ENCODE peak calls at places on chromosomes 6 and 20, in five cellular contexts. E is AG04450; Y is activated CD4-positive, alpha-beta T cell treated with anti-CD3 and anti-CD28 coated beads, Interleukin-2, amount 50 U/mL, for 1 hour; A is fibroblast of lung; U is NCI-H2081. O is an unnamed sample.

GRCh38 chr6:11144393-11144829 is 32.9 kb upstream of the ERVFRD-1 start:
- DNase-seq in E (peak), Y (peak), A (peak), U (peak), O (peak)

GRCh38 chr20:10134176-10134575 is 84.5 kb upstream of the SNAP25 start:
- DNase-seq in E (no peak), Y (no peak), A (no peak), U (no peak), O (no peak)

GRCh38 chr6:154480144-154480639 is 30.3 kb downstream of the CNKSR3 start:
- DNase-seq in E (no peak), Y (no peak), A (no peak), U (no peak), O (no peak)

GRCh38 chr6:113623124-113623523 is 234.0 kb upstream of the MARCKS start:
- DNase-seq in E (no peak), Y (no peak), A (no peak), U (no peak), O (no peak)

GRCh38 chr6:12147557-12148316 is 135.6 kb downstream of the HIVEP1 start:
- DNase-seq in E (no peak), Y (no peak), A (peak), U (no peak), O (no peak)

GRCh38 chr6:157946865-157947532 is 34.7 kb upstream of the SYNJ2 start:
- DNase-seq in E (no peak), Y (no peak), A (no peak), U (peak), O (peak)

GRCh38 chr20:23257106-23257761 is 93.4 kb upstream of the NXT1 start:
- DNase-seq in E (no peak), Y (no peak), A (peak), U (peak), O (no peak)

GRCh38 chr6:45613678-45614077 is 235.9 kb upstream of the SUPT3H start:
- DNase-seq in E (no peak), Y (no peak), A (no peak), U (no peak), O (no peak)

GRCh38 chr6:150667977-150668716 is 68.5 kb downstream of the PLEKHG1 start:
- DNase-seq in E (peak), Y (no peak), A (peak), U (peak), O (no peak)

GRCh38 chr6:106746660-106747059 is 117.3 kb downstream of the QRSL1 start:
- DNase-seq in E (no peak), Y (no peak), A (peak), U (no peak), O (no peak)

GRCh38 chr6:117534974-117535373 is 52.5 kb downstream of the DCBLD1 start:
- DNase-seq in E (no peak), Y (no peak), A (no peak), U (no peak), O (no peak)

GRCh38 chr6:139820191-139820590 is 445.7 kb upstream of the CITED2 start:
- DNase-seq in E (peak), Y (no peak), A (peak), U (no peak), O (no peak)

GRCh38 chr20:49482621-49483017 is at the start of gene KCNB1:
- DNase-seq in E (no peak), Y (peak), A (peak), U (no peak), O (no peak)

GRCh38 chr6:14799928-14800327 is 445.9 kb upstream of the JARID2 start:
- DNase-seq in E (peak), Y (no peak), A (peak), U (peak), O (peak)

GRCh38 chr6:13877116-13877515 is 47.6 kb upstream of the RNF182 start:
- DNase-seq in E (peak), Y (no peak), A (peak), U (no peak), O (no peak)

GRCh38 chr20:62768815-62769287 is 27.4 kb upstream of the MRGBP start:
- DNase-seq in E (peak), Y (no peak), A (peak), U (peak), O (no peak)

GRCh38 chr20:17225891-17226409 is 890 bp upstream of the PCSK2 start:
- DNase-seq in E (no peak), Y (no peak), A (no peak), U (peak), O (no peak)

GRCh38 chr6:21885532-21886089 is 292.1 kb downstream of the SOX4 start:
- DNase-seq in E (peak), Y (no peak), A (peak), U (no peak), O (no peak)

GRCh38 chr6:170344631-170345576 is 38.3 kb downstream of the FAM120B start:
- DNase-seq in E (no peak), Y (no peak), A (peak), U (peak), O (no peak)

GRCh38 chr20:60930023-60930790 is 321.9 kb upstream of the CDH4 start:
- DNase-seq in E (no peak), Y (no peak), A (no peak), U (no peak), O (no peak)

GRCh38 chr6:111087871-111088667 is 766 bp downstream of the SLC16A10 start:
- DNase-seq in E (no peak), Y (peak), A (peak), U (no peak), O (peak)

GRCh38 chr20:61807426-61808160 is 258.1 kb downstream of the TAF4 start:
- DNase-seq in E (no peak), Y (no peak), A (no peak), U (no peak), O (no peak)

GRCh38 chr20:32343438-32343837 is 14.7 kb upstream of the ASXL1 start:
- DNase-seq in E (no peak), Y (no peak), A (peak), U (no peak), O (no peak)

GRCh38 chr6:45577836-45578504 is 200.2 kb upstream of the SUPT3H start:
- DNase-seq in E (no peak), Y (no peak), A (peak), U (no peak), O (no peak)

GRCh38 chr6:42162384-42162783 is 10.8 kb upstream of the GUCA1A start:
- DNase-seq in E (no peak), Y (no peak), A (no peak), U (no peak), O (no peak)

O was measured in B cell.